ENCODE peak calls at places on chromosomes 6 and 20, in four cellular contexts. B is H1, A is HepG2, V is K562. C is an unnamed sample.

GRCh38 chr6:15507746-15508145 is 155.1 kb downstream of the DTNBP1 start:
- DNase-seq in V (no peak), B (no peak), A (no peak), C (no peak)

GRCh38 chr6:89198235-89198634 is 18.9 kb downstream of the GABRR1 start:
- DNase-seq in V (no peak), A (no peak), B (no peak), C (no peak)

GRCh38 chr20:20410678-20411077 is 42.8 kb downstream of the INSM1 start:
- DNase-seq in V (no peak), B (peak), A (no peak), C (peak)

GRCh38 chr20:22511943-22512910 is 72.1 kb downstream of the FOXA2 start:
- DNase-seq in B (no peak), A (peak), V (peak), C (peak)

GRCh38 chr6:9250852-9251251 is 815.5 kb upstream of the SLC35B3 start:
- DNase-seq in B (peak), A (peak), V (no peak), C (peak)

GRCh38 chr6:11779308-11780096 is 899 bp upstream of the ADTRP start:
- DNase-seq in V (no peak), B (no peak), A (no peak), C (no peak)

GRCh38 chr6:108650325-108650724 is 89.6 kb downstream of the FOXO3 start:
- DNase-seq in A (no peak), B (no peak), V (no peak), C (no peak)

GRCh38 chr6:106163446-106163965 is 77.4 kb downstream of the PRDM1 start:
- DNase-seq in B (no peak), A (no peak), V (no peak), C (no peak)

GRCh38 chr6:129287778-129288177 is 404.8 kb downstream of the LAMA2 start:
- DNase-seq in A (no peak), V (no peak), B (no peak), C (no peak)

GRCh38 chr6:37657117-37657886 is 40.4 kb downstream of the MDGA1 start:
- DNase-seq in A (no peak), B (no peak), V (no peak), C (no peak)

GRCh38 chr20:38573381-38573780 is 7.6 kb upstream of the ADIG start:
- DNase-seq in V (no peak), A (no peak), B (no peak), C (no peak)

GRCh38 chr6:127641905-127642304 is 64.9 kb downstream of the C6orf58 start:
- DNase-seq in B (peak), V (no peak), A (peak), C (peak)

GRCh38 chr6:89411019-89411268 is 1.1 kb downstream of the RRAGD start:
- DNase-seq in B (no peak), V (no peak), A (no peak), C (no peak)

GRCh38 chr6:38067263-38067980 is 247.9 kb downstream of the ZFAND3 start:
- DNase-seq in B (no peak), A (no peak), V (no peak), C (no peak)

GRCh38 chr6:39523987-39524386 is 201.2 kb downstream of the KIF6 start:
- DNase-seq in A (no peak), V (no peak), B (no peak), C (no peak)

GRCh38 chr6:46491201-46491788 is at the start of gene RCAN2:
- DNase-seq in B (peak), V (peak), A (peak), C (peak)

GRCh38 chr20:45987108-45987780 is 15.2 kb upstream of the ZNF335 start:
- DNase-seq in V (peak), A (peak), B (no peak), C (peak)

GRCh38 chr6:49556429-49556837 is 6.0 kb downstream of the C6orf141 start:
- DNase-seq in A (peak), B (no peak), V (peak), C (no peak)
- TF ChIP-seq JUN in A (no peak), B (no peak), V (peak), C (no peak)

GRCh38 chr20:35171753-35172433 is at the start of gene PROCR:
- DNase-seq in V (peak), A (no peak), B (no peak), C (peak)
- TF ChIP-seq SP1 in V (peak), A (no peak), B (peak), C (peak)

GRCh38 chr6:5398530-5398929 is 137.2 kb downstream of the FARS2 start:
- DNase-seq in B (no peak), A (peak), V (peak), C (no peak)
- TF ChIP-seq JUN in B (no peak), A (no peak), V (no peak), C (no peak)

GRCh38 chr6:26088344-26088743 is 1.1 kb downstream of the HFE start:
- DNase-seq in A (no peak), V (no peak), B (no peak), C (no peak)
- TF ChIP-seq SP1 in A (no peak), V (no peak), B (no peak), C (no peak)

GRCh38 chr6:3165631-3166534 is 8.5 kb upstream of the TUBB2A start:
- DNase-seq in A (peak), B (peak), V (no peak), C (no peak)
- TF ChIP-seq JUN in A (no peak), B (no peak), V (no peak), C (no peak)

GRCh38 chr6:27183082-27183832 is 64.2 kb upstream of the PRSS16 start:
- DNase-seq in V (no peak), B (no peak), A (no peak), C (peak)
- TF ChIP-seq SP1 in V (no peak), B (no peak), A (no peak), C (no peak)

DNA sequence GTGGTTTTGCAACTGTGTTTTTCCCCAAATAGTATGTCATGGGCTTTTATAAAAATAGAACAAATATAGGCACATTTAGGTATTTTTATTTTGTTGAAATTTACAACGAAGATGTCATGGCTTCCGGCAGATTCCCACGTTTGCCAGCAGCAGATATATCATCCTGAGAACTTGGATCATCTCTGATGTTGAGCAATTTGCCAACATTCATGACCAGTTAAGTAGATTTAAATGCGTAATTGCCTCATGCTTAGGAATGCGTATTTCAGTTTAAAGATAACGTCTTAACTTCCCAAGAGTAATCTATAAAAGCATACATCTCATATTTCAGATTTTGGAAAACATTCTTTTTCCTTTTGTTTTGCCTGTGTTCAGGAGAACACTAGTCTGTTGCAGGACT is 457.8 kb downstream of the QKI start:
- DNase-seq in A (no peak), V (no peak), B (no peak), C (no peak)
- TF ChIP-seq JUN in A (no peak), V (no peak), B (no peak), C (no peak)

GRCh38 chr20:50278377-50278683 is 87.7 kb downstream of the CEBPB start:
- DNase-seq in A (no peak), V (no peak), B (no peak), C (no peak)

GRCh38 chr20:50278684-50279531 is 88.3 kb downstream of the CEBPB start:
- DNase-seq in B (no peak), A (peak), V (peak), C (no peak)

GRCh38 chr20:50276119-50277063 is 85.8 kb downstream of the CEBPB start:
- DNase-seq in A (no peak), B (no peak), V (no peak), C (no peak)

GRCh38 chr20:50277064-50277415 is 86.4 kb downstream of the CEBPB start:
- DNase-seq in B (no peak), V (no peak), A (no peak), C (no peak)

DNA sequence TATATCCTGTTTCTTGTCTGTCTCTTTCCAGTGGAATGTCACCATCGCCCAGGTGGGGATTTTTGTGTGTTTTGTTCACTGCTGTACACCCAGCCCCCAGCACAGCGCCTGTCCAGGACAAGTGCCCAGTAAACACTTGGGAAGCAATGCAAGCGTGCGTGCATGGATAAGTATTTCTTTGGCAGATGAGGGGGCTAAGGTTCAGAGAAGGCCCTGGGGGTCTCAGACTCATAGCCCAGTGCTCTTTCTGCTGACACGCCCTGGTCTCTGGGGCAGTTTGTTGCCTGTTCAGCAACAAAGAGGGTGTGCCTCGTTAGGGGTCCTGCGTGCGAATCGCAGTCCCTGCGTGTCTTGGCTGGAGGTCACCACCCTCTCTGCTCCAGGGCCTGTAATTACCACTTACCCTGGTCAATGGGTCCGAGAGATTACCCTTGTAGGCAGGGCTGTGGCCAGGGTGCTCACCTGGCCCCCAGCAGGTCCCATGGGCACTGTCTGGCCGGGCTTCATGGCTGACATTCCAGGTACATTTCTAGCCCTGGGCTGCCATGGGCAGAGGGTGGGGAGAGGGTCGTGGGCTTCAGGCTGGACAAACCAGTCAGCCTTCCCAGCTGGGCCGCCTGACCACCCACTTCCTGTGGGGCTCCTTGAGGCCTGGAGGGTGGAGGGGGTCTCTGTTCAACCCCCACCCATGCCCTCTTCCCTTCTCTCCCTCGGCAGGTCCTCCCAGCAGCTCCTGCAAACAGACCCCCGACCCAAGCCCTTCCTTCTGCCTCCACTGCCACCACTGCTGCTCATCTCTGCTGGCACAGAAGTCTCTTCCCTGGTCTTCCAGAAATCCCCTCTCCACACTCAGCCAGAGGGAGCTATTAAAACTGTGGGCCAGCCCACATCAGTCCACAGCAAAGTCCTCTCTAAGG is 87.1 kb downstream of the CEBPB start:
- DNase-seq in V (no peak), A (no peak), B (no peak), C (no peak)
- TF ChIP-seq SP1 in V (no peak), A (no peak), B (no peak), C (no peak)

DNA sequence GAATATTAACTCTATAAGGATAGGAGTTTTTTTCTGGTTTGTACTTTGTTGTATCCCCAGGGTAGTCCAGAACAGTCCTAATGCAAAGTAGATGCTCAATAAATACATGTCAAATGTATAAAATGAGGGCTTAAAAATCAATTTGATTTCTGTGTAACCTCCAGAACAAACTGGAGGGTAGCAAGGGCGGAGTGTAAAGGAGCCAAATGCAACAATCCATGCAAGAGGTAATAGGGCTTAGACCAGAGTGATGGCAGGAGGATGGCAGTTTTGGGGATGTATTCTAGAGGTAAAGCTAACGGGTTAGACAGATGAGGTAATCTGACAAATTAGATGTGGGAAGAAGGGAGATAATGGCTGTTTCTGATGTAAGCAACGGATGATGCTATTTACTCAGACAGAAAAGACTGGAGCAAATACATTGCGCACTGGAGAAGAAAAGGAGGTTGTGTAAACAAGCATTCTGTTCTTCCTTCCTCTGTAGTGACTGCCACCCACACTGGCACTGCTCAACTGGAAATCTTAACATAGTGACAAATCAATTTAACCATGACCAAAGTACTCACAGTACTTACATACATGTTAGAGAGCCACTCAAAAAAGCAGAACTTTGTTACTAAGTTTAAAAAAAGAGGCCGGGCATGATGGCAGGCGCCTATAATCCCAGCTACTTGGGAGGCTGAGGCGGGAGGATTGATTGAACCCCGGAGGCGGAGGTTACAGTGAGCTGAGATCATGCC is 2.0 kb downstream of the ZNF318 start:
- DNase-seq in V (no peak), A (no peak), B (no peak), C (no peak)
- TF ChIP-seq JUN in V (no peak), A (no peak), B (no peak), C (no peak)

GRCh38 chr20:59748555-59749292 is 144.4 kb downstream of the PHACTR3 start:
- DNase-seq in V (no peak), B (no peak), A (no peak), C (no peak)

GRCh38 chr20:59750209-59750840 is 146.0 kb downstream of the PHACTR3 start:
- DNase-seq in B (no peak), A (no peak), V (no peak), C (no peak)

GRCh38 chr20:59751075-59751711 is 146.9 kb downstream of the PHACTR3 start:
- DNase-seq in A (peak), B (peak), V (peak), C (peak)

GRCh38 chr20:59747671-59748515 is 143.6 kb downstream of the PHACTR3 start:
- DNase-seq in B (no peak), V (peak), A (no peak), C (no peak)

DNA sequence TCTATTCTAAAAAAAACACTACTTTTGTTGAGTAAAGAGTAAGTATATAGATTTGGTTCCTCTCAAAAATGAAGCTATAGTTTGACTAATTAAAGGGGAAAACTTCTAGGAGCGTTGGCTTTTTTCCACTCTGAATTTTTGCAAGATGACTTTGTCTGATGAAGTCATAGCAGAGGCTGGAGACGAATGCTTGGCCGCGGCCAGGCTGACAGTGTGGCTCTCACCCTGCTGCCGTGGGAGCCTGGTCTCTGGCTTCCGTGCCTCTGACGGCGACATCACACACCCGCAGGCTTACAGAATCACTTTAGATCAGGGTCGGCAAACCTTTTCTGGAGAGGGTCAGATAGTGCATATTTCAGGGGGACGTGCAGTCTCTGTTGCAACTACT is 144.9 kb downstream of the PHACTR3 start:
- DNase-seq in V (no peak), B (no peak), A (no peak), C (no peak)
- TF ChIP-seq SP1 in V (no peak), B (no peak), A (no peak), C (no peak)